ENCODE peak calls at places on chromosomes 5 and 9, in eight cellular contexts. T is SW 1271; B is Kasumi-1; I is CD4-positive, CD25-positive, alpha-beta regulatory T cell; S is H7; A is KG1; J is T-helper 2 cell; U is neuronal stem cell. Z is an unnamed sample.

GRCh38 chr5:54313311-54314270 is 3.2 kb upstream of the ARL15 start:
- DNase-seq in T (no peak), B (no peak), I (no peak), S (no peak), A (no peak), J (no peak), U (no peak), Z (no peak)

GRCh38 chr5:1153428-1153827 is 41.6 kb upstream of the SLC12A7 start:
- DNase-seq in T (no peak), B (no peak), I (no peak), S (no peak), A (no peak), J (no peak), U (no peak), Z (peak)

GRCh38 chr5:174108765-174109164 is 63.3 kb downstream of the NSG2 start:
- DNase-seq in T (no peak), B (no peak), I (no peak), S (no peak), A (no peak), J (no peak), U (no peak), Z (no peak)

GRCh38 chr9:121302786-121303185 is 34.8 kb downstream of the GSN start:
- DNase-seq in T (no peak), B (no peak), I (no peak), S (no peak), A (no peak), J (no peak), U (no peak), Z (no peak)

GRCh38 chr9:73548201-73548600 is 396.5 kb downstream of the ANXA1 start:
- DNase-seq in T (no peak), B (no peak), I (no peak), S (no peak), A (no peak), J (no peak), U (no peak), Z (no peak)

GRCh38 chr5:43210570-43210969 is 18.5 kb downstream of the NIM1K start:
- DNase-seq in T (no peak), B (no peak), I (no peak), S (peak), A (no peak), J (no peak), U (no peak), Z (no peak)

GRCh38 chr5:170633235-170634041 is 129.6 kb downstream of the KCNIP1 start:
- DNase-seq in T (peak), B (peak), I (no peak), S (peak), A (peak), J (no peak), U (peak), Z (no peak)

GRCh38 chr5:135999396-136000139 is 29.2 kb upstream of the TGFBI start:
- DNase-seq in T (no peak), B (peak), I (no peak), S (no peak), A (no peak), J (no peak), U (no peak), Z (no peak)

GRCh38 chr9:2120926-2121689 is 106.0 kb downstream of the SMARCA2 start:
- DNase-seq in T (no peak), B (no peak), I (no peak), S (no peak), A (no peak), J (no peak), U (no peak), Z (no peak)